ENCODE peak calls at places on chromosomes 16 and 17, in seven cellular contexts. Y, S, C, M, I, V and J are unnamed samples.
A peak's percentile ranks its signal among the peaks of the same experiment; 100 is the strongest.

GRCh38 chr16:21646091-21646490 is 6.3 kb downstream of the IGSF6 start:
- DNase-seq in S (no peak), M (no peak), Y (no peak), I (no peak), V (peak; percentile 41), C (no peak), J (no peak)

GRCh38 chr16:88662222-88662842 is 559 bp downstream of the MVD start:
- DNase-seq in M (no peak), S (no peak), I (no peak), Y (no peak), V (peak; percentile 41), C (no peak), J (no peak)

GRCh38 chr17:45775576-45776011 is 8.5 kb upstream of the CRHR1 start:
- DNase-seq in M (no peak), V (no peak), I (peak; percentile 56), S (no peak), C (no peak), Y (no peak), J (no peak)

GRCh38 chr17:6940186-6940649 is 55.6 kb upstream of the ALOX12 start:
- DNase-seq in M (no peak), Y (no peak), V (no peak), C (no peak), S (no peak), I (no peak), J (no peak)

GRCh38 chr16:4392382-4393242 is 21.0 kb downstream of the VASN start:
- DNase-seq in Y (no peak), S (peak; percentile 79), V (peak; percentile 92), I (peak; percentile 27), M (no peak), C (peak; percentile 77), J (peak; percentile 79)

GRCh38 chr16:68802190-68802589 is 41.1 kb upstream of the TANGO6 start:
- DNase-seq in Y (no peak), M (no peak), C (no peak), V (peak; percentile 13), I (no peak), S (no peak), J (peak; percentile 6)

GRCh38 chr17:6110088-6110487 is 39.9 kb downstream of the WSCD1 start:
- DNase-seq in Y (no peak), V (no peak), I (no peak), S (no peak), M (no peak), C (peak; percentile 29), J (no peak)

GRCh38 chr17:2798679-2799078 is 2.4 kb downstream of the RAP1GAP2 start:
- DNase-seq in M (no peak), Y (no peak), I (no peak), V (no peak), C (no peak), S (no peak), J (no peak)

GRCh38 chr16:70416748-70417616 is 21.9 kb downstream of the ST3GAL2 start:
- DNase-seq in V (no peak), S (no peak), Y (no peak), M (no peak), C (no peak), I (no peak), J (no peak)

GRCh38 chr17:78341559-78342437 is 18.1 kb downstream of the SOCS3 start:
- DNase-seq in Y (no peak), C (peak; percentile 91), I (peak; percentile 85), S (no peak), V (peak; percentile 93), M (no peak), J (peak; percentile 78)

GRCh38 chr16:12440233-12440530 is 363.5 kb downstream of the CPPED1 start:
- DNase-seq in C (no peak), V (peak; percentile 58), I (no peak), S (no peak), M (no peak), Y (no peak), J (no peak)

GRCh38 chr16:4393243-4393606 is 21.6 kb downstream of the VASN start:
- DNase-seq in M (no peak), Y (no peak), V (peak; percentile 82), S (no peak), I (no peak), C (peak; percentile 79), J (peak; percentile 76)

GRCh38 chr17:63785556-63785955 is 11.6 kb downstream of the DDX42 start:
- DNase-seq in V (peak; percentile 76), M (no peak), Y (no peak), C (no peak), I (no peak), S (no peak), J (peak; percentile 45)

GRCh38 chr17:57463103-57463885 is 207.0 kb downstream of the MSI2 start:
- DNase-seq in S (no peak), I (no peak), Y (no peak), M (no peak), C (no peak), V (peak; percentile 92), J (no peak)

GRCh38 chr17:28271431-28271830 is 47.6 kb upstream of the TMEM97 start:
- DNase-seq in Y (no peak), M (no peak), C (no peak), S (no peak), I (no peak), V (no peak), J (no peak)

GRCh38 chr17:64694207-64694606 is 32.1 kb upstream of the SMURF2 start:
- DNase-seq in S (no peak), V (peak; percentile 64), I (peak; percentile 59), Y (peak; percentile 72), M (no peak), C (peak; percentile 78), J (no peak)

GRCh38 chr17:72822358-72823023 is 270.0 kb downstream of the SLC39A11 start:
- DNase-seq in Y (no peak), I (no peak), M (no peak), V (no peak), S (no peak), C (no peak), J (no peak)

GRCh38 chr17:32111141-32111771 is 31.0 kb upstream of the RHOT1 start:
- DNase-seq in C (no peak), I (peak; percentile 45), M (peak; percentile 35), S (peak; percentile 33), V (peak; percentile 39), Y (peak; percentile 13), J (no peak)

GRCh38 chr16:48444574-48444973 is 59.4 kb upstream of the SIAH1 start:
- DNase-seq in M (no peak), V (peak; percentile 96), S (peak; percentile 58), I (no peak), C (peak; percentile 62), Y (no peak), J (peak; percentile 79)

DNA sequence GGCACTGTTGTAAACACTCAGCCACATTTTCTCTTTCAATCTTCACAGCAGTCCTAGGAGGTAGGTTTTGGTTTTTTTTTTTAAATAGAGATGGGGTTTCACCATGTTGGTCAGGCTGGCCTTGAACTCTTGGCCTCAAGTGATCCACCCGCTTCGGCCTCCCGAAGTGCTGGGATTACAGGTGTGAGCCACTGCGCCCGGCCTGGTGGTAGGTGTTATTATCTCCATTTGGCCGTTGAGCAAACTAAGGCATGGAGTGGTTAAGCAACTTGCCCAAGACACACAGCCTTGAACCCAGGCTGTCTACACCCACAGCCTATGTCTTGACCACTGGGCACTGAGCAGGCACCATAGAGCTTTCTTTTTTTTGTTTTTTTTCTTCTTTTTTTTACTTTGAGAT is 8.6 kb downstream of the SGCA start:
- DNase-seq in S (no peak), M (no peak), I (no peak), C (no peak), V (no peak), Y (no peak), J (no peak)
- H3K27ac ChIP-seq in S (peak overlapping the region; percentile 98), M (no peak overlapping the region), I (peak overlapping the region; percentile 70), C (peak overlapping the region; percentile 93), V (peak overlapping the region; percentile 100), Y (peak overlapping the region; percentile 99), J (peak overlapping the region; percentile 99)

DNA sequence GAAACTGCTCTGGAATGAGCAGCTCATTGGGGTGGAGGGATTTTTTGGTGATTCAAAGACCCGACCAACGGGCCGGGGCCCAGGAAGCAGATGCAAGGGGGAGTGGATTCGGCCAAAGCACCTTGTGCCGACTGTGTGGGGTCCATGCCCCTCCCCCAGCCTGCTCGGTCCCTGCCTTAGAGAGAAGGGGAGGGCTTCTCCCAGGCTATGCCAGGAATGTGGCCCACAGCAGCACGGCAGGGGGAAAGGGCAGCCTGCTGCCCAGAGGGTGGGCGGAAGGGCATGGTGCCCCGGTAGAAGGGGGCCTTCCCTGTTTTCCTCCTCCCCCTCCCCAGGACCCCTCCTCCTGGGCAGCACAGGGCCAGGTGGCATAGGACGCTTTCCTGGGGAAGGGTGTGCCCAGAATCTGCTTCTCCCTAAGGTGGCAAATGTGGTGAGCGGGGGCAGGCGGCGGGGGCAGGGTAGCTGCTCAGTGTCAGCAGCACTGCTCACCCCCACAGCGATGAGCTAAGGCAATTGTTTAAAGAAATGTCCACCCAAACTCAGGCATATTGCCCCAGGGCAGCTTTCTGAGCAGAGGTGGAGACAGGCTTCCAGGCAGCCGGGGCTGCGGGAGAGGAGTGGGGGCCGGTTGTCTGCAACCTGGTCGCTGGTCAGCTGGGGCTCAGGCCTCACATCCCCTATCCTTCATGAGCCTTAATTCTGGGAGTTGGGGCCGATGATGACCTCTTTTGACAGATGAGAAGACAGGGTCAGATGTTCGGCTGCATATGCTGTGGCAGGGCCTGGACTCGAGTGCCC is 33.9 kb upstream of the MLKL start:
- DNase-seq in V (peak; percentile 27), Y (no peak), I (no peak), C (no peak), S (no peak), M (no peak), J (no peak)
- H3K27ac ChIP-seq in V (no peak overlapping the region), Y (no peak overlapping the region), I (no peak overlapping the region), C (no peak overlapping the region), S (no peak overlapping the region), M (no peak overlapping the region), J (no peak overlapping the region)

DNA sequence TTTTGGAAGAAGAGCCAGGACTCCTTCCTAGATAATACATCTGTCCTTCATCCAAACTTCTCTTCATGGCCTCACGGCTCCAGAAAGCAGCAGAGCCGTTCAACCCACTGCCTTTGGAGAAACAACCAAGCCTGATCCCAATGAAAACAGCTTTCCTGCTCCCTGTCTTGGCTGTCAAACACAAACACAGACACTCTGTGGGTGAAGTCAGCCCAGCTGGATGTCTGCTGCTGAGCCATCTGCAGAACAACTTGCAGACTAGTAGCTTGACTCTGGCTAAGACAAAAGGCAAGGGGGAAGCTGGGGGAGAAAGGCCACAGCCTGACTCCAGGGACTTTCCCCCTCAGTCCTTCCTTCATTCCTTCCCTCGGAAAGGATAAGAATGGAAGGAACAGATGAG is 345.1 kb upstream of the PSMD7 start:
- DNase-seq in M (no peak), V (peak; percentile 16), C (no peak), Y (no peak), S (peak; percentile 15), I (peak; percentile 61), J (no peak)
- H3K27ac ChIP-seq in M (no peak overlapping the region), V (no peak overlapping the region), C (no peak overlapping the region), Y (no peak overlapping the region), S (no peak overlapping the region), I (peak overlapping the region; percentile 75), J (no peak overlapping the region)

GRCh38 chr17:8312251-8312650 is 2.2 kb downstream of the ARHGEF15 start:
- DNase-seq in M (no peak), Y (no peak), V (no peak), S (no peak), I (no peak), C (no peak), J (no peak)

GRCh38 chr17:8311131-8311790 is 1.2 kb downstream of the ARHGEF15 start:
- DNase-seq in V (no peak), S (no peak), M (no peak), Y (no peak), C (no peak), I (peak; percentile 45), J (no peak)

GRCh38 chr17:8312726-8313600 is 2.9 kb downstream of the ARHGEF15 start:
- DNase-seq in C (no peak), V (no peak), M (no peak), I (no peak), S (no peak), Y (no peak), J (no peak)

GRCh38 chr17:8314797-8315739 is 5.0 kb downstream of the ARHGEF15 start:
- DNase-seq in Y (no peak), V (peak; percentile 28), I (no peak), C (no peak), M (no peak), S (no peak), J (no peak)

GRCh38 chr17:8310601-8311123 is 621 bp downstream of the ARHGEF15 start:
- DNase-seq in S (no peak), Y (no peak), M (no peak), C (no peak), V (no peak), I (peak; percentile 46), J (no peak)
- H3K27ac ChIP-seq in S (no peak overlapping the region), Y (no peak overlapping the region), M (no peak overlapping the region), C (no peak overlapping the region), V (no peak overlapping the region), I (peak overlapping the region; percentile 95), J (no peak overlapping the region)